ENCODE peak calls at places on chromosomes 3 and 15, in eight cellular contexts. One of them, this sample, is unnamed.

GRCh38 chr3:2036096-2036495 is 62.6 kb upstream of the CNTN4 start:
- DNase-seq in Peyer's patch: no peak
- DNase-seq in neural crest cell: no peak
- DNase-seq in endodermal cell: no peak
- DNase-seq in lung: no peak
- DNase-seq in HFF-Myc: no peak
- DNase-seq in Calu3: no peak
- DNase-seq in fibroblast of lung: no peak
- DNase-seq in this sample: no peak

GRCh38 chr3:89079944-89080343 is 27.5 kb upstream of the EPHA3 start:
- DNase-seq in Calu3: no peak
- DNase-seq in fibroblast of lung: no peak
- DNase-seq in neural crest cell: no peak
- DNase-seq in endodermal cell: no peak
- DNase-seq in HFF-Myc: no peak
- DNase-seq in lung: no peak
- DNase-seq in Peyer's patch: no peak
- DNase-seq in this sample: no peak

GRCh38 chr3:48016336-48016973 is at the start of gene MAP4:
- DNase-seq in fibroblast of lung: peak
- DNase-seq in endodermal cell: no peak
- DNase-seq in HFF-Myc: no peak
- DNase-seq in Peyer's patch: no peak
- DNase-seq in Calu3: peak
- DNase-seq in neural crest cell: no peak
- DNase-seq in lung: no peak
- DNase-seq in this sample: no peak

GRCh38 chr15:99124641-99125040 is 19.8 kb downstream of the SYNM start:
- DNase-seq in fibroblast of lung: no peak
- DNase-seq in Calu3: no peak
- DNase-seq in endodermal cell: no peak
- DNase-seq in Peyer's patch: no peak
- DNase-seq in HFF-Myc: no peak
- DNase-seq in neural crest cell: no peak
- DNase-seq in lung: no peak
- DNase-seq in this sample: no peak

GRCh38 chr15:42218953-42219596 is 11.0 kb upstream of the VPS39 start:
- DNase-seq in fibroblast of lung: no peak
- DNase-seq in neural crest cell: no peak
- DNase-seq in Peyer's patch: no peak
- DNase-seq in HFF-Myc: no peak
- DNase-seq in Calu3: no peak
- DNase-seq in lung: no peak
- DNase-seq in endodermal cell: no peak
- DNase-seq in this sample: no peak

GRCh38 chr15:74598126-74598842 is 17.4 kb upstream of the CLK3 start:
- DNase-seq in lung: peak
- DNase-seq in Peyer's patch: peak
- DNase-seq in endodermal cell: peak
- DNase-seq in HFF-Myc: peak
- DNase-seq in neural crest cell: peak
- DNase-seq in fibroblast of lung: peak
- DNase-seq in Calu3: peak
- DNase-seq in this sample: peak

GRCh38 chr3:117873236-117873635 is 1161.4 kb downstream of the IGSF11 start:
- DNase-seq in HFF-Myc: no peak
- DNase-seq in fibroblast of lung: peak
- DNase-seq in Peyer's patch: no peak
- DNase-seq in lung: no peak
- DNase-seq in endodermal cell: no peak
- DNase-seq in neural crest cell: no peak
- DNase-seq in Calu3: no peak
- DNase-seq in this sample: no peak

GRCh38 chr3:46429671-46430070 is 22.6 kb downstream of the CCRL2 start:
- DNase-seq in fibroblast of lung: no peak
- DNase-seq in Peyer's patch: no peak
- DNase-seq in Calu3: no peak
- DNase-seq in lung: no peak
- DNase-seq in neural crest cell: no peak
- DNase-seq in HFF-Myc: no peak
- DNase-seq in endodermal cell: no peak
- DNase-seq in this sample: no peak

GRCh38 chr15:91413142-91413541 is 313.1 kb downstream of the SV2B start:
- DNase-seq in Calu3: no peak
- DNase-seq in fibroblast of lung: no peak
- DNase-seq in endodermal cell: no peak
- DNase-seq in neural crest cell: no peak
- DNase-seq in lung: no peak
- DNase-seq in Peyer's patch: no peak
- DNase-seq in HFF-Myc: no peak
- DNase-seq in this sample: no peak

GRCh38 chr3:81080608-81081007 is 680.8 kb downstream of the GBE1 start:
- DNase-seq in neural crest cell: no peak
- DNase-seq in Peyer's patch: no peak
- DNase-seq in fibroblast of lung: no peak
- DNase-seq in Calu3: no peak
- DNase-seq in endodermal cell: no peak
- DNase-seq in HFF-Myc: no peak
- DNase-seq in lung: no peak
- DNase-seq in this sample: no peak

GRCh38 chr3:87173071-87173470 is 54.0 kb upstream of the CHMP2B start:
- DNase-seq in Peyer's patch: no peak
- DNase-seq in Calu3: no peak
- DNase-seq in lung: no peak
- DNase-seq in fibroblast of lung: no peak
- DNase-seq in HFF-Myc: no peak
- DNase-seq in neural crest cell: no peak
- DNase-seq in endodermal cell: no peak
- DNase-seq in this sample: no peak

GRCh38 chr15:63178034-63178433 is 11.4 kb upstream of the RAB8B start:
- DNase-seq in neural crest cell: no peak
- DNase-seq in endodermal cell: peak
- DNase-seq in lung: no peak
- DNase-seq in Calu3: no peak
- DNase-seq in HFF-Myc: no peak
- DNase-seq in Peyer's patch: no peak
- DNase-seq in fibroblast of lung: no peak
- DNase-seq in this sample: no peak

GRCh38 chr3:13114811-13115615 is 41.8 kb upstream of the IQSEC1 start:
- DNase-seq in Calu3: no peak
- DNase-seq in fibroblast of lung: no peak
- DNase-seq in endodermal cell: peak
- DNase-seq in Peyer's patch: no peak
- DNase-seq in lung: no peak
- DNase-seq in neural crest cell: no peak
- DNase-seq in HFF-Myc: no peak
- DNase-seq in this sample: no peak

GRCh38 chr15:57118013-57118799 is 199.8 kb downstream of the TCF12 start:
- DNase-seq in endodermal cell: no peak
- DNase-seq in Peyer's patch: no peak
- DNase-seq in lung: no peak
- DNase-seq in Calu3: peak
- DNase-seq in HFF-Myc: no peak
- DNase-seq in fibroblast of lung: peak
- DNase-seq in neural crest cell: no peak
- DNase-seq in this sample: no peak

GRCh38 chr3:19267040-19267439 is 118.7 kb downstream of the KCNH8 start:
- DNase-seq in lung: no peak
- DNase-seq in Peyer's patch: no peak
- DNase-seq in fibroblast of lung: no peak
- DNase-seq in neural crest cell: no peak
- DNase-seq in HFF-Myc: no peak
- DNase-seq in Calu3: no peak
- DNase-seq in endodermal cell: peak
- DNase-seq in this sample: no peak

GRCh38 chr3:127074900-127075360 is 92.0 kb downstream of the PLXNA1 start:
- DNase-seq in Calu3: peak
- DNase-seq in fibroblast of lung: peak
- DNase-seq in endodermal cell: peak
- DNase-seq in lung: no peak
- DNase-seq in neural crest cell: no peak
- DNase-seq in Peyer's patch: no peak
- DNase-seq in HFF-Myc: peak
- DNase-seq in this sample: no peak

GRCh38 chr3:123789760-123790159 is 94.4 kb downstream of the MYLK start:
- DNase-seq in HFF-Myc: peak
- DNase-seq in Calu3: no peak
- DNase-seq in fibroblast of lung: no peak
- DNase-seq in Peyer's patch: no peak
- DNase-seq in lung: no peak
- DNase-seq in endodermal cell: no peak
- DNase-seq in neural crest cell: no peak
- DNase-seq in this sample: no peak

GRCh38 chr3:152621006-152621868 is 213.7 kb upstream of the P2RY1 start:
- DNase-seq in HFF-Myc: no peak
- DNase-seq in lung: no peak
- DNase-seq in neural crest cell: peak
- DNase-seq in endodermal cell: no peak
- DNase-seq in Peyer's patch: no peak
- DNase-seq in fibroblast of lung: no peak
- DNase-seq in Calu3: peak
- DNase-seq in this sample: no peak

GRCh38 chr3:14913071-14913925 is 34.1 kb upstream of the NR2C2 start:
- DNase-seq in neural crest cell: no peak
- DNase-seq in endodermal cell: peak
- DNase-seq in Peyer's patch: no peak
- DNase-seq in HFF-Myc: no peak
- DNase-seq in lung: no peak
- DNase-seq in fibroblast of lung: no peak
- DNase-seq in Calu3: no peak
- DNase-seq in this sample: no peak

GRCh38 chr15:101841656-101842055 is 29.7 kb downstream of the OR4F15 start:
- DNase-seq in HFF-Myc: no peak
- DNase-seq in Calu3: no peak
- DNase-seq in neural crest cell: no peak
- DNase-seq in lung: no peak
- DNase-seq in fibroblast of lung: no peak
- DNase-seq in Peyer's patch: no peak
- DNase-seq in endodermal cell: no peak
- DNase-seq in this sample: no peak

GRCh38 chr15:65245096-65245849 is 34.0 kb upstream of the CILP start:
- DNase-seq in neural crest cell: no peak
- DNase-seq in Calu3: no peak
- DNase-seq in HFF-Myc: no peak
- DNase-seq in lung: no peak
- DNase-seq in Peyer's patch: no peak
- DNase-seq in endodermal cell: no peak
- DNase-seq in fibroblast of lung: peak
- DNase-seq in this sample: no peak

GRCh38 chr15:73685981-73686380 is 1.8 kb downstream of the CD276 start:
- DNase-seq in endodermal cell: no peak
- DNase-seq in Calu3: no peak
- DNase-seq in Peyer's patch: no peak
- DNase-seq in neural crest cell: no peak
- DNase-seq in HFF-Myc: no peak
- DNase-seq in fibroblast of lung: peak
- DNase-seq in lung: no peak
- DNase-seq in this sample: no peak

GRCh38 chr3:123085293-123085949 is 18.6 kb downstream of the PDIA5 start:
- DNase-seq in Peyer's patch: no peak
- DNase-seq in endodermal cell: peak
- DNase-seq in fibroblast of lung: no peak
- DNase-seq in neural crest cell: no peak
- DNase-seq in HFF-Myc: no peak
- DNase-seq in Calu3: no peak
- DNase-seq in lung: no peak
- DNase-seq in this sample: no peak

GRCh38 chr3:31416980-31417379 is 115.7 kb upstream of the STT3B start:
- DNase-seq in lung: no peak
- DNase-seq in endodermal cell: no peak
- DNase-seq in HFF-Myc: no peak
- DNase-seq in neural crest cell: no peak
- DNase-seq in Peyer's patch: no peak
- DNase-seq in fibroblast of lung: no peak
- DNase-seq in Calu3: no peak
- DNase-seq in this sample: no peak

GRCh38 chr3:78857494-78858111 is 910.2 kb downstream of the ROBO1 start:
- DNase-seq in neural crest cell: no peak
- DNase-seq in lung: no peak
- DNase-seq in endodermal cell: no peak
- DNase-seq in Calu3: no peak
- DNase-seq in Peyer's patch: no peak
- DNase-seq in HFF-Myc: no peak
- DNase-seq in fibroblast of lung: no peak
- DNase-seq in this sample: no peak
- TF ChIP-seq CTCF in neural crest cell: no peak
- TF ChIP-seq CTCF in lung: no peak
- TF ChIP-seq CTCF in endodermal cell: peak
- TF ChIP-seq CTCF in Calu3: no peak
- TF ChIP-seq CTCF in Peyer's patch: no peak
- TF ChIP-seq CTCF in HFF-Myc: no peak
- TF ChIP-seq CTCF in fibroblast of lung: no peak
- TF ChIP-seq CTCF in this sample: no peak

DNA sequence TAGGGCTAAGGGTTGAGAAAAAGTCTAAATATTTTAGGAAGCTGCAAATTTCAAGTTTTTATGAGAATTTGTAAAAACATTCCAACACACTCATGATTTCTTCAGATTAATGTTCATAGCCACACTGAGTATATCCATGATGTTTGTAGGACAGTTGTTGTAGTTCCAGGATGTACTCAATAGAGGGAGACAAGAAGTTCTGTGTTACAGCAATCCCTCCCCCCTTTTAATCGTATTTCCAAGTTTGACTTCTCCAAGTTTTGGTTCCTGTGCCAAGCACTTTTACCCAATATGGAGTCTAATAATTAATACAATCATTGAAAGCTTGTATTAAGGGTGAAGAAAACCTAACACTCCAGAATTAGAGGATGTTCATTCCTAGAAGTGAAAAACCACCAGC is 143.4 kb downstream of the FEZF2 start:
- DNase-seq in endodermal cell: no peak
- DNase-seq in HFF-Myc: peak
- DNase-seq in lung: no peak
- DNase-seq in Peyer's patch: no peak
- DNase-seq in Calu3: no peak
- DNase-seq in neural crest cell: no peak
- DNase-seq in fibroblast of lung: peak
- DNase-seq in this sample: no peak
- TF ChIP-seq CTCF in endodermal cell: peak
- TF ChIP-seq CTCF in HFF-Myc: peak
- TF ChIP-seq CTCF in lung: no peak
- TF ChIP-seq CTCF in Peyer's patch: no peak
- TF ChIP-seq CTCF in Calu3: no peak
- TF ChIP-seq CTCF in neural crest cell: peak
- TF ChIP-seq CTCF in fibroblast of lung: peak
- TF ChIP-seq CTCF in this sample: no peak

GRCh38 chr15:66729339-66729951 is 27.4 kb downstream of the SMAD6 start:
- DNase-seq in lung: no peak
- DNase-seq in Peyer's patch: no peak
- DNase-seq in endodermal cell: no peak
- DNase-seq in HFF-Myc: no peak
- DNase-seq in fibroblast of lung: no peak
- DNase-seq in Calu3: no peak
- DNase-seq in neural crest cell: no peak
- DNase-seq in this sample: no peak
- TF ChIP-seq CTCF in lung: no peak
- TF ChIP-seq CTCF in Peyer's patch: no peak
- TF ChIP-seq CTCF in endodermal cell: no peak
- TF ChIP-seq CTCF in HFF-Myc: no peak
- TF ChIP-seq CTCF in fibroblast of lung: no peak
- TF ChIP-seq CTCF in Calu3: no peak
- TF ChIP-seq CTCF in neural crest cell: no peak
- TF ChIP-seq CTCF in this sample: no peak

GRCh38 chr3:35624698-35625097 is 14.6 kb upstream of the ARPP21 start:
- DNase-seq in endodermal cell: no peak
- DNase-seq in Peyer's patch: no peak
- DNase-seq in fibroblast of lung: no peak
- DNase-seq in HFF-Myc: no peak
- DNase-seq in lung: no peak
- DNase-seq in Calu3: no peak
- DNase-seq in neural crest cell: no peak
- DNase-seq in this sample: no peak
- TF ChIP-seq CTCF in endodermal cell: no peak
- TF ChIP-seq CTCF in Peyer's patch: no peak
- TF ChIP-seq CTCF in fibroblast of lung: no peak
- TF ChIP-seq CTCF in HFF-Myc: no peak
- TF ChIP-seq CTCF in lung: no peak
- TF ChIP-seq CTCF in Calu3: no peak
- TF ChIP-seq CTCF in neural crest cell: no peak
- TF ChIP-seq CTCF in this sample: no peak

This sample was measured in activated B cell treated with CpG ODN at 0.5 μM for 24 hours.